ENCODE peak calls at places on chromosomes 13 and 19, in five cellular contexts. A is GM12878, X is GM23338, U is H1, B is HCT116. G is an unnamed sample.

GRCh38 chr13:108835082-108835481 is 205.7 kb downstream of the MYO16 start:
- DNase-seq in X (no peak), B (no peak), U (no peak), A (no peak), G (no peak)

GRCh38 chr19:49677232-49677881 is at the start of gene PRMT1:
- DNase-seq in U (no peak), B (no peak), A (no peak), X (peak; percentile 67), G (no peak)

GRCh38 chr13:36764957-36765356 is 54.1 kb upstream of the RFXAP start:
- DNase-seq in B (no peak), U (no peak), A (no peak), X (peak; percentile 74), G (no peak)

GRCh38 chr13:106566682-106567420 is 1.1 kb downstream of the ARGLU1 start:
- DNase-seq in B (no peak), A (no peak), U (no peak), X (peak; percentile 75), G (no peak)

GRCh38 chr19:30046522-30046921 is 104.5 kb downstream of the URI1 start:
- DNase-seq in A (peak; percentile 33), U (no peak), B (no peak), X (peak; percentile 61), G (peak; percentile 62)

GRCh38 chr13:84563611-84564010 is 681.3 kb upstream of the SLITRK1 start:
- DNase-seq in B (no peak), U (no peak), X (no peak), A (no peak), G (no peak)

GRCh38 chr13:113035209-113035800 is 66.3 kb downstream of the MCF2L start:
- DNase-seq in U (no peak), X (no peak), B (no peak), A (no peak), G (no peak)

GRCh38 chr13:43878897-43879322 is 630 bp downstream of the CCDC122 start:
- DNase-seq in B (no peak), U (no peak), X (peak; percentile 67), A (peak; percentile 13), G (no peak)

GRCh38 chr13:20969182-20969581 is 66.6 kb upstream of the XPO4 start:
- DNase-seq in B (peak; percentile 28), A (peak; percentile 15), X (no peak), U (no peak), G (no peak)

GRCh38 chr19:53953383-53953782 is 9.4 kb upstream of the CACNG8 start:
- DNase-seq in X (no peak), U (no peak), B (no peak), A (no peak), G (no peak)

GRCh38 chr19:53947624-53948023 is 15.1 kb upstream of the CACNG8 start:
- DNase-seq in U (no peak), A (no peak), B (peak; percentile 47), X (peak; percentile 85), G (no peak)

GRCh38 chr19:53951436-53951835 is 11.3 kb upstream of the CACNG8 start:
- DNase-seq in X (peak; percentile 51), B (no peak), U (no peak), A (no peak), G (no peak)

GRCh38 chr19:53957448-53958167 is 5.1 kb upstream of the CACNG8 start:
- DNase-seq in B (no peak), U (no peak), A (no peak), X (peak; percentile 85), G (no peak)

DNA sequence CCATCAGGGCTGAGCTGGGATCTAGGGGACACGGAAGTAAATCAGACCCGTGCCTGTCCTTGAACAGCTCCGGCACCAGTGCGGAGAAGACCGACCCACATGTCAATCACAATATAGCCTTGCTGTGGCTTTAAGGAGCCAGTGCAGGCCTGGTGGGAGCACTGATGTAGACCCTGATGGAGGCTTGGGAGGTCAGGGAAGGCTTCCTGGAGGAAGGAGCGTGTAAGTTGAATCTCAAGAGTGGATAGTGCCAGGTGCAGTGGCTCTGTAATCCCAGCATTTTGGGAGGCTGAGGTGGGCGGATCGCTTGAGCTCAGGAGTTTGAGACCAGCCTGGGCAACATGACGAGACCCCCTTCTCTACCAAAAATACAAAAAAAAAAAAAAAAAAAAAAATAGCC is 10.8 kb upstream of the CACNG8 start:
- DNase-seq in X (no peak), B (no peak), U (no peak), A (no peak), G (no peak)
- TF ChIP-seq POLR2AphosphoS5 in X (no peak), B (no peak), U (no peak), A (no peak), G (no peak)

DNA sequence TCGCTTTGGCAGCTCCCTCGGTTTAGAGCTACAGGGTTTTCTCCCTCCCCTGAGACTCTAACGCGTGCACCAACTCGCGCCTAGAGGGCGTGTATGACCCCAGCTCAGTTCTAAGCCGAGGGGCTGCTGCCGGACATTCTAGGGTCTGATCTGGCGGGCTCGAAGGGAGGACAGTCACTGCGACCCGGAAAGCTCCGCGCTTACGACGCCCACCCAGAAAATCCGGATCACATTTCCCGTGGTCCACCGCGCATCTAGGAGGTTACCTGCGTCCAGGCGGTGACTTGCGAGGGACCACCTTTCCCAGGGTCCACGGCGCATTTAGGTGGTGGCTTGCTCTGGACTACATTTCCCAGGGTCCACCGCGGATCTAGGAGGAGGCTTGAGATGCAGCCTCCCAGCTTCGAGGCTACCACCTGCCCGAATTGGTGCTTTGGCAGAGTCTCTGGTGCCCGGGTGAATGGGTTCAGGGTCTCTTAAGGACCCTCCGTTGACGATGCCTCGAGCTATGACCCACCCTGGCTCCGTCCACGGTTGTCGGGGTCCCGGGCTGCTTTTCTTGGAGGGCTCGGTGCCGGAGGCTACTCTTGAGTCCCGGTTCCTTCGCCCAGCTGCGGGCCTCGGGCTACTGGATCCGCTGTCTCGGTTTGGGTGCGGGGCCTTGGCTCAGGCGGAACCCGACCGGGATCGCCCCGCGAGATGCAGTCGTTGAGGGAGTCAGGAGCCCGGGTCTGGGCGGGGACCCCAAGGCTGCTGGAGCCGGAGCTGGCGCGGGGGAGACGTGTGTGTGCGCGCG is 30.5 kb downstream of the ZNF146 start:
- DNase-seq in U (peak; percentile 46), X (peak; percentile 97), B (no peak), A (no peak), G (no peak)
- TF ChIP-seq EZH2 in U (no peak), X (no peak), B (no peak), A (no peak), G (no peak)

DNA sequence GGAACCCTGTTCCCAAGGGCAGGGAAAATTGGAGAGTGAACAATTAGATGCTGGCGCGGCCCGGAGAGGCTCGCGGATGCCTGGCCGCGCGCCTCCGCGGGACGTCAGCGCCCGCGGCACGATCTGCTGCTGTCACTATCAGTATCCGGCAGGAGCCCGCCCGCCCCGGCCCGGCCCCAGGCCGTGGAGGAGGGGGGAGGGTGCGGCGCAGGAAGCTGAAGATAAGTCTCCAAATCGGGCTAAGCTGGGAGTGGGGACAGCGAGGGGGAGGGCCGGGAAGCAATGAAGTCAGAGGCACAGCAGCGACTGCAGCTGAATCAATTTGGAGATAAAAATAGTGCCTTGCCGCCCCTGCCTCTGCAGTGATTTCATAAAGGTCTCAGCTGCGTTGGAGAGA is 441.5 kb upstream of the KLF12 start:
- DNase-seq in X (peak; percentile 86), B (no peak), A (no peak), U (no peak), G (no peak)
- TF ChIP-seq POLR2AphosphoS5 in X (no peak), B (no peak), A (no peak), U (no peak), G (no peak)

GRCh38 chr13:27926644-27927434 is 7.0 kb downstream of the PDX1 start:
- DNase-seq in B (no peak), X (peak; percentile 62), A (no peak), U (no peak), G (no peak)
- TF ChIP-seq EZH2 in B (no peak), X (peak; percentile 99), A (no peak), U (peak; percentile 86), G (no peak)

G was measured in SK-N-MC.